ENCODE peak calls at places on chromosomes 16 and 17, in five cellular contexts. F is HCT116, B is K562, M is HepG2, Y is H1. K is an unnamed sample.

GRCh38 chr16:53433509-53433908 is 762 bp upstream of the RBL2 start:
- DNase-seq in Y (no peak), F (no peak), B (no peak), M (no peak), K (no peak)

GRCh38 chr17:28871056-28871579 is 16.3 kb downstream of the ERAL1 start:
- DNase-seq in M (no peak), Y (no peak), B (no peak), F (no peak), K (peak; percentile 79)

GRCh38 chr17:77875051-77875780 is 83.3 kb upstream of the TNRC6C start:
- DNase-seq in M (no peak), B (no peak), Y (no peak), F (no peak), K (no peak)

GRCh38 chr16:69443809-69444611 is 19.6 kb downstream of the CYB5B start:
- DNase-seq in Y (no peak), F (no peak), B (no peak), M (no peak), K (no peak)

GRCh38 chr16:31499928-31500327 is 8.3 kb downstream of the RUSF1 start:
- DNase-seq in M (no peak), F (no peak), Y (no peak), B (no peak), K (no peak)

GRCh38 chr16:55204923-55205322 is 119.1 kb upstream of the IRX6 start:
- DNase-seq in F (no peak), B (no peak), Y (no peak), M (no peak), K (no peak)

GRCh38 chr17:43220511-43221125 is 7.8 kb downstream of the CCDC200 start:
- DNase-seq in B (no peak), M (no peak), F (no peak), Y (no peak), K (no peak)

GRCh38 chr17:80524150-80524712 is 20.4 kb upstream of the RPTOR start:
- DNase-seq in Y (no peak), B (no peak), M (no peak), F (no peak), K (no peak)

GRCh38 chr17:348012-348411 is 4.6 kb downstream of the RPH3AL start:
- DNase-seq in Y (no peak), B (no peak), F (no peak), M (no peak), K (no peak)

GRCh38 chr16:49901711-49902110 is 45.8 kb upstream of the ZNF423 start:
- DNase-seq in F (no peak), Y (no peak), M (no peak), B (no peak), K (no peak)

GRCh38 chr17:50764860-50765259 is 2.5 kb downstream of the ANKRD40CL start:
- DNase-seq in B (no peak), Y (no peak), F (no peak), M (no peak), K (no peak)

GRCh38 chr16:1050466-1050865 is 22.1 kb upstream of the SSTR5 start:
- DNase-seq in B (no peak), M (no peak), Y (no peak), F (no peak), K (no peak)

GRCh38 chr17:45894022-45894784 is at the start of gene MAPT:
- DNase-seq in F (peak; percentile 93), B (peak; percentile 97), M (peak; percentile 83), Y (peak; percentile 84), K (peak; percentile 24)

GRCh38 chr17:45896803-45897693 is 2.7 kb downstream of the MAPT start:
- DNase-seq in M (no peak), F (no peak), B (no peak), Y (no peak), K (no peak)

GRCh38 chr17:45893725-45894021 is 681 bp upstream of the MAPT start:
- DNase-seq in F (no peak), B (no peak), Y (no peak), M (no peak), K (no peak)

GRCh38 chr17:45895304-45895968 is 1.1 kb downstream of the MAPT start:
- DNase-seq in Y (no peak), B (no peak), F (no peak), M (no peak), K (no peak)

DNA sequence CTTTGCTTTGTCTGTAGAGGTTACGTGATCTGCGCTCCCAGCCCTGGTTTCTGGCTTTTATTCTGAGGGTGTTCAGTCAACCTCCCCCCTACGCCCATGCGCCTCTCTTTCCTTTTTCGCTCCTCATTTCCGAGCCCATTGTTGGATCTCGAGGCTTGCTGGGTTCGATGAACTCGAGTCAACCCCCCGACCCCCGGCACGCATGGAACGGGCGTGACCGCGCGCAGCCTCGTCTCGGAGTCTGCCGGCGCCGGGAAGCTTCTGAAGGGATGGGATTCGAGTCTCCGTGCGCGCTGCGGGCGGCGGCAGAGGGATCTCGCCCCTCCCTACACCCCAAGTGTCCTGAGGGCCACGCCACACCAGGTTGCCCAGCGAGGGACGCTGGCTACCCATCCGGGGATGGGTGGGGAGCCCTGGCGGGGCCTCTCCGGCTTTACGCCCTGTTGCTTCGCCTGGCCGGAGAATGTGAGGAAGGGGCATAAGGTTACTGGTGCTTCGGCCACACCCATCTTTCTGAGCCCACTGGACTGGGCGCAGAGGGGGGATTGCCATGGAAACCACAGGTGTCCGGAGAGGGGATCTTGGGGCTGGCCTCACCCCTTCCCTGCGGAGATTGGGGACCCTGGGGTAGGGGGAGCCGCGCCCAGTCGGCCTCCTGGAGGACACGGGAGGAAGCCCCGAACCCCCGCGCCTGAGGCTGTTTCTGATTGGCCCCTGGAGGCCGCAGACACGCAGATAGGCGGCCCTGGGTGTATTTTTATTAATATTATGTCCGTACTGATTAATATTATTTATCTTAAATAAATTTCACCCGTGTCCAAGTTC is 1.8 kb downstream of the MAPT start:
- DNase-seq in F (no peak), M (no peak), Y (no peak), B (no peak), K (no peak)
- TF ChIP-seq SIN3A in F (no peak), M (no peak), Y (no peak), B (no peak), K (no peak)

DNA sequence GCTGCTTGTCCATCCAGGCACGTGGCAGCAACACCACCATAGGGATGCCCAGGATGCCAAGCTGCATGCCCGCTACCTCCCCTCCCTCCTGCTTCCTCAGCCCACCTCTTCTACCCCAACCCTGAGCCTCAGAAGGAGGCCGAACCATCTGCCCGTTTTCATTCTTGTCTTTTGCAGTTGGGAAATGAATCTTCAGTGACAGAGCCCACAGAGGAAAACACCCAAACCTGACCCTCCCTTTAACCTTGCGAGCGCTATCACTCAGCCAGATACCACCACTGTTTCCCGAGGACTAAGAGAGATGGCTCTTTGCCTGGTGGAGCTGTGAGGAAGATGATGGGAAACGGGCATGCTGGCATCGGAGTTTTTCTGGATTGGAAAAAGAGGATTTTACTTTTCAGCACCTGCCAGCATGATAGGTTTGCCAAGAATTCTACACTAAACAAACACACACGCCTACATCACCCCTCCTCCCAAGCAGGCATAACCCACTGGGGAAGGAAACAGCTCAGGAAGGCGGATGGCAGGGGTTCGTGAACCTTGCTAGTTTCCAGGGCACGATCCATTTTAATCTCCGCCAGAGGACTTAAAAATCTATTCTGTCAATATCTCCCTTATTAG is 457.3 kb downstream of the SLC39A11 start:
- DNase-seq in Y (no peak), M (no peak), B (no peak), F (no peak), K (no peak)
- TF ChIP-seq ZNF274 in Y (no peak), M (no peak), B (no peak), F (no peak), K (no peak)

DNA sequence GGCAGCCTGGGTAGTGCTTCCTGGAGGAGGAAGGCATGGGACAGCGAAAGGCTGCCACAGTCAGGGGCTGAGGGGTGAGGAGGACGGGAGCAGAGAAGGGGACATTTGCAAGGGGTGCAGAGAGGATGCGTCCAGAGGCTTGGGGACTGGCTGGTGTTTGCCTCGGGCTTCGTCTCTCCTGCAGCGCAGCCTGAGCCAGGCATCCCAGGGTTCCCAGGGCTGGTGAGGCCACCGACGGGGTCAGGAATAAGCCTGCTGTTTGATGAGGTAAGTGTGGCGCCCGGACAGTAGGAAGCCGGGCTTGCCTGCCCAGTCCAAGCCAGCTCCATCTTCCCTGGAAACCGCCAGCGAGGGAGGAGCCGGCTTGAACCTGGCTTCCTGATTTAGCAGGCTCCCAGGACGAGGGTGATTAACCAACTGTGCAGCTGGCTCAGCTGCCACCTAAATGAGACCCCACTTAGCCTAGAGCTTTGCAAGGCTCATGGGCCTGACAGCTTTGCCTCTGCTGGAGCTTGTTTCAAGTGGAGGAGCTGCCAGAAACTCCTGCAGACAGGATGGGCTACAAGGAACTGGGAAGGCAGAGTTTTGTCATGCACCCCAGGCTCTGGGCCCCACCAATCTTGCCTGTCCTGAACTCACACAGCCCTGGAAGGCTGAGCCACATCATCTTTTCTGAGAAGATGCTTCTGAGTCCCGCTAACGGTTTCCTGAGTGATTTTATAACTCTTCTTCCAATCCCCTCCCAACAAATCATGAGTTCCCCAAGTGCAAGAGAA is 47.6 kb downstream of the PITPNM3 start:
- DNase-seq in B (no peak), Y (no peak), M (no peak), F (no peak), K (no peak)
- TF ChIP-seq SIN3A in B (no peak), Y (no peak), M (no peak), F (no peak), K (no peak)

DNA sequence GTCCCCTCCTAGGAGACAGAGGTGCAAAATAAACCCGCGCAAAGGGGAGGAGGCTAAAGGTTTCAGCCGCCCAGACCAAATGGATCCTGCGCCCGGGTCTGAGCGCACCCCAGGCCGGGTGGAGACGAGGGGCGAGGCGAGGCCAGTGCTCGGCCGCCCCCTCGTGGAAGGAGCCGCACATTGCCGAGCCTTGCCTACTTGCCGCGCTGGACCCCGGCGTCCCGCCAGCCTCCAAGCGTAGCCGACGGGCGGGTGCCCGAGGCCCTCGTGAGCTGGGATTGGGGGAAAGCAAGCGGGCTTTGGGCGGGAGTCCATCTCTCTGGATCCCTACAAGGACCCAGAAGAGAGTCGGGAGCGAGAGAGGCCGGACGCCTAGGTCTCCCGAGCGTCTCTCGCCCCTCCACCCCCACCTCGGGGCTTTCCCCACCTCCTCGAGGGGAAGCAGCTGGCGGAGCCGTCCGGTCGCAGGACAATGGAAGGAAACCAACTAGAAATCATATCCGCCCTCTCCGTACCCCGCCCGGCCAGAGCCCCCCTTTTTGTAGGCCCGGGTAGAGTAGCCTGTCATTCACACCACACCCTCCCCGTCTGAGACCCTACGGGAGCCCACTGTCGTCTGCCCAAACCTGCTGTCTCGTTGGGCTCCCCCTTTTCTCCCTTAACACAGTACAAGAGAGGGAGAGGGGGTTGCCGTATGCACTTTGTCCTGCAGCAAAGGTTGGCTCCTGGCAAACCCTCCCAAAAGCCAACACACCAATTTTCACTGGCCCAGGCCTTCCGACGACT is 664 bp upstream of the BCL6B start:
- DNase-seq in Y (no peak), M (no peak), F (no peak), B (peak; percentile 75), K (no peak)
- TF ChIP-seq ZNF274 in Y (no peak), M (peak; percentile 67), F (no peak), B (no peak), K (no peak)

DNA sequence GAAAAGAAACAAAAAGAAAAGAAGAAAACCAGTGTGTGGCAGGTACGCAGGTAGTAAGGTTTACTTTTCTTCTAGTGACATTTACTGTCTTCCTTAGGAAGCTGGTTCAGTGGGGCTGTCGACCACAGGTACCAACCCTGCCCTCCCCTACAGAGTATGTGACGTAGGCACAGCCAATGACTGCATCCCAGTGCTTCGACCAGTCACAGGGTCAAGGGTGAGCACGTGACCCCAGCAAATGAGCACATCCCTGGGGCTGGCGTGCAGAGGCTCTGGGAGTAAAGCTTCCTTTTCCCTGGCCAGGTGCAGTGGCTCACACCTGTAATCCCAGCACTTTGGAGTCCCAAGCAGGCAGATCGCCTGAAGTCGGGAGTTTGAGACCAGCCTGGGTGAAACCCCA is 38.9 kb upstream of the PLCG2 start:
- DNase-seq in B (peak; percentile 62), F (no peak), M (peak; percentile 31), Y (no peak), K (peak; percentile 68)
- TF ChIP-seq SIN3A in B (no peak), F (no peak), M (no peak), Y (no peak), K (no peak)

K was measured in GM12878.